ENCODE peak calls at places on chromosomes 12 and 14, in five cellular contexts. Z is left cardiac atrium, P is foreskin melanocyte, E is neural crest cell, A is natural killer cell. W is an unnamed sample.

GRCh38 chr14:99422220-99423010 is 58.2 kb downstream of the SETD3 start:
- DNase-seq in Z (no peak), E (no peak), P (no peak), A (no peak), W (no peak)

GRCh38 chr14:23359722-23360447 is 5.1 kb downstream of the EFS start:
- DNase-seq in P (no peak), Z (no peak), E (no peak), A (no peak), W (no peak)

GRCh38 chr12:110689002-110689600 is at the start of gene HVCN1:
- DNase-seq in Z (peak; percentile 73), P (peak; percentile 11), E (peak; percentile 52), A (peak; percentile 35), W (peak; percentile 53)

GRCh38 chr12:131910302-131911110 is 16.1 kb downstream of the ULK1 start:
- DNase-seq in P (no peak), A (no peak), Z (peak; percentile 13), E (no peak), W (no peak)

GRCh38 chr12:112183141-112183581 is 57.8 kb downstream of the TRAFD1 start:
- DNase-seq in P (no peak), Z (no peak), A (no peak), E (no peak), W (no peak)

GRCh38 chr12:56121204-56121870 is 3.3 kb downstream of the ZC3H10 start:
- DNase-seq in Z (no peak), A (no peak), E (no peak), P (no peak), W (no peak)

GRCh38 chr12:43676183-43676813 is 82.3 kb downstream of the PUS7L start:
- DNase-seq in E (peak; percentile 6), P (peak; percentile 33), A (no peak), Z (no peak), W (peak; percentile 24)

GRCh38 chr14:49550284-49551184 is 35.6 kb downstream of the RPS29 start:
- DNase-seq in A (no peak), E (no peak), P (no peak), Z (no peak), W (no peak)

GRCh38 chr14:72825486-72825885 is 68.4 kb downstream of the DPF3 start:
- DNase-seq in E (no peak), Z (no peak), A (no peak), P (no peak), W (no peak)

GRCh38 chr14:96662116-96662901 is 134.9 kb upstream of the VRK1 start:
- DNase-seq in E (no peak), Z (no peak), P (no peak), A (no peak), W (no peak)

GRCh38 chr12:96036765-96037455 is 1.5 kb upstream of the LTA4H start:
- DNase-seq in P (no peak), A (no peak), Z (no peak), E (no peak), W (no peak)

GRCh38 chr12:124592481-124593160 is 25.2 kb upstream of the NCOR2 start:
- DNase-seq in E (no peak), Z (no peak), A (no peak), P (no peak), W (no peak)

GRCh38 chr12:113905829-113906228 is 60.3 kb downstream of the RBM19 start:
- DNase-seq in A (no peak), P (no peak), Z (no peak), E (no peak), W (no peak)

W was measured in endothelial cell.